ENCODE peak calls at places on chromosomes 3 and 15, in four cellular contexts. L is K562, T is GM12878, C is HepG2. P is an unnamed sample.

GRCh38 chr3:188978772-188979171 is 193.0 kb upstream of the TPRG1 start:
- DNase-seq in L (no peak), T (no peak), C (peak; percentile 15), P (no peak)

GRCh38 chr3:186566772-186567071 is 417 bp downstream of the TBCCD1 start:
- DNase-seq in L (no peak), T (no peak), C (no peak), P (no peak)

GRCh38 chr15:41559489-41560177 is 621 bp downstream of the TYRO3 start:
- DNase-seq in L (peak; percentile 65), T (no peak), C (no peak), P (no peak)

GRCh38 chr3:144879701-144880100 is 908.1 kb downstream of the DIPK2A start:
- DNase-seq in L (no peak), T (no peak), C (no peak), P (no peak)

GRCh38 chr15:56598991-56599390 is 134.1 kb upstream of the MNS1 start:
- DNase-seq in L (no peak), T (no peak), C (no peak), P (no peak)

GRCh38 chr3:185280572-185281365 is 26.9 kb upstream of the EHHADH start:
- DNase-seq in L (peak; percentile 58), T (peak; percentile 23), C (peak; percentile 78), P (no peak)

GRCh38 chr15:89781891-89782618 is 5.9 kb downstream of the MESP2 start:
- DNase-seq in L (no peak), T (no peak), C (peak; percentile 84), P (no peak)

GRCh38 chr3:32200490-32200889 is 38.0 kb upstream of the CMTM8 start:
- DNase-seq in L (no peak), T (no peak), C (no peak), P (no peak)

GRCh38 chr15:42157981-42158765 is 1.7 kb upstream of the PLA2G4F start:
- DNase-seq in L (peak; percentile 71), T (no peak), C (no peak), P (no peak)

GRCh38 chr3:36932979-36933378 is 11.9 kb downstream of the TRANK1 start:
- DNase-seq in L (no peak), T (no peak), C (no peak), P (no peak)

GRCh38 chr3:15148614-15149013 is 49.7 kb upstream of the RBSN start:
- DNase-seq in L (peak; percentile 52), T (no peak), C (peak; percentile 69), P (peak; percentile 56)

GRCh38 chr3:117885046-117885445 is 1149.6 kb downstream of the IGSF11 start:
- DNase-seq in L (no peak), T (no peak), C (no peak), P (no peak)

DNA sequence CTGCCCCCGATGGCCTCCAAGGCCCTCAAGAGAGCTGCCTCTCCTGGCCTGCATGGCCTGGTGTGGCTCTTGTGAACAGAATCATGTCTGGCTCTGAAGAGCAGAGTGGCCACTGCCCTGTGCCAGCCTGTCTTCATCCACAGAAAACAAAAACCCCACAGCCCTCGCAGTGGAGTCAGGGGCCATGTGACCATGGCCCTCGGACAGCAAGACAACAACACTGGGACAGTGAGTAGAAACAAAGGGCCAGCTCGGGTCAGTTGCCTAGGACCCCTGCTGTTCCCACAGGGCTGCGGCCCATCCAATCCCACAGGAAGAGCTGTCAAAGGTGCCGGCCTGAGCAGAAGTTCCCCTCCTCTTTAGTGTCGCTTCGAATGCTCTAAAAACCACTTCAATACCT is 72.5 kb downstream of the UMPS start:
- DNase-seq in L (no peak), T (no peak), C (no peak), P (no peak)
- TF ChIP-seq GABPA in L (no peak), T (no peak), C (no peak), P (no peak)

DNA sequence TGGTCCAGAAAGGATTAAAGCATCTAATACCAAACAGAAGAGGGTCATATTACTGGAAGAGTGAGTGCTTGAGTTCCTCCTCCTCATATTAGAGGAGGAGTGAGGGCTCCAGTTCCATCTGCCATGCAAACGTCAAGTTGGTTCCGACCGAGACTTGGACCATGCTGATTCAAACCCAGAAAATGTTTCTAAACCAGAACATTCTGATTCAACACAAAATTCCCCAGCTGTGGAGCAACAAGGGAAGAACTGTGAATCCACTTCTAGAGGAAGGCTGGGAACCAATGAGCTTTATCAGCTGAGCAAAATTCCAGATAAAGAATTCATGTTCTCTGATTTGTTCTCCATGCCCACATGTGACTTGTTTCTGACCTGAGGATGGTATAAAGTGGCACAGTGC is 135.6 kb upstream of the WNT5A start:
- DNase-seq in L (no peak), T (no peak), C (no peak), P (no peak)
- TF ChIP-seq CBX5 in L (no peak), T (no peak), C (no peak), P (no peak)

GRCh38 chr15:35000511-35000910 is 12.4 kb upstream of the ZNF770 start:
- DNase-seq in L (no peak), T (no peak), C (no peak), P (no peak)
- TF ChIP-seq GABPA in L (no peak), T (no peak), C (no peak), P (no peak)

DNA sequence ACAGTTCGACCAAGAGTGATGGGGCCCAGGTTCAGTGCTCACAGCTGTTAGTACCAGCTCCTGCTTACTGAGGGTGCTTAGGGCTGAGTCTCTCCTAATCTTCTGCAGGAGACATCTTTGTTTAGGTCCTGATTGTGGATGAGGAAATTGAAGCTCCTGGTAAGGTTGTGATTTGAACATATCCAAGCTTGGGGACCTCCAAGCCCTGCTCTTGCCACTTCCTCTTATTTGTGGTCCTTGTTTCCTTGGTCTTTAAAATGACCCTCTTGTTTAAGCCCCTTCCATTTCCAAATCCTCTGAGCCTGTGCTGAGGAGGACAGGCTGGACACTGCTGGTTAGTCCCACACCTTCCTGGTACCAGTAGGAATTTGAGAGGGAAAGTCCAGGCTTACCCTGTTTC is 87.0 kb downstream of the EEFSEC start:
- DNase-seq in L (no peak), T (no peak), C (no peak), P (no peak)
- TF ChIP-seq CBX5 in L (no peak), T (no peak), C (no peak), P (no peak)

GRCh38 chr3:40312661-40313226 is 3.2 kb downstream of the EIF1B start:
- DNase-seq in L (peak; percentile 50), T (no peak), C (no peak), P (no peak)
- TF ChIP-seq GABPA in L (no peak), T (no peak), C (no peak), P (no peak)

DNA sequence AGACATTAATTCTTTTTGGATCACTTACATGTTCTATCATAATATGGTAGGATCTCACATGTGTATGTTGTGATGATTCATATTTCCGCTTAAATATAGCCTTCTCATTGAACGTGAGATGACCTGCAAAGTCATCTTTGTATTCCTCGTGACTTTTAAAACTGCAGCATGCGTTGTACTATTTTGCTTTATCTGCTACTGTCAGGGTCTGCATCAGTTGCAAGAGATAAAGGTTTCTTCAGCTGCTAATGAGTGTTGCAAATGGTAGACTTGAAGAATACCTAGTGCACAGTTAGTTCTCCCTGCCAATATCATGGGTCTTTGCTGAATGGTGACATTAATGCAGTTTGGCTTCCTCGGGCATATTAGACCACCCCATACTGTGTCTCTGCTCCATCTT is 31.8 kb downstream of the REC114 start:
- DNase-seq in L (no peak), T (no peak), C (no peak), P (no peak)
- TF ChIP-seq CBX5 in L (no peak), T (no peak), C (no peak), P (no peak)

P was measured in H1.